ENCODE peak calls at places on chromosomes 11 and 22, in six cellular contexts. One of them, this sample, is unnamed.

GRCh38 chr22:28369849-28370248 is 309.8 kb downstream of the TTC28 start:
- DNase-seq in tibial nerve: no peak
- DNase-seq in pancreas: no peak
- DNase-seq in Peyer's patch: no peak
- DNase-seq in cardiac muscle cell: no peak
- DNase-seq in ovary: no peak
- DNase-seq in this sample: no peak

GRCh38 chr11:64453466-64453865 is 94.5 kb downstream of the RPS6KA4 start:
- DNase-seq in tibial nerve: no peak
- DNase-seq in pancreas: no peak
- DNase-seq in Peyer's patch: no peak
- DNase-seq in cardiac muscle cell: no peak
- DNase-seq in ovary: no peak
- DNase-seq in this sample: no peak

GRCh38 chr11:103863497-103863896 is 172.9 kb upstream of the DDI1 start:
- DNase-seq in tibial nerve: no peak
- DNase-seq in pancreas: no peak
- DNase-seq in Peyer's patch: no peak
- DNase-seq in cardiac muscle cell: no peak
- DNase-seq in ovary: no peak
- DNase-seq in this sample: no peak

GRCh38 chr11:32154275-32154674 is 63.4 kb downstream of the RCN1 start:
- DNase-seq in tibial nerve: no peak
- DNase-seq in pancreas: no peak
- DNase-seq in Peyer's patch: no peak
- DNase-seq in cardiac muscle cell: no peak
- DNase-seq in ovary: no peak
- DNase-seq in this sample: peak; percentile 54

GRCh38 chr11:2685051-2685450 is 14.7 kb downstream of the KCNQ1OT1 start:
- DNase-seq in tibial nerve: no peak
- DNase-seq in pancreas: no peak
- DNase-seq in Peyer's patch: no peak
- DNase-seq in cardiac muscle cell: no peak
- DNase-seq in ovary: peak; percentile 14
- DNase-seq in this sample: no peak

GRCh38 chr11:123187670-123188507 is 7.2 kb downstream of the CLMP start:
- DNase-seq in tibial nerve: no peak
- DNase-seq in pancreas: no peak
- DNase-seq in Peyer's patch: no peak
- DNase-seq in cardiac muscle cell: no peak
- DNase-seq in ovary: no peak
- DNase-seq in this sample: no peak

GRCh38 chr11:130477646-130478203 is 29.3 kb downstream of the ADAMTS15 start:
- DNase-seq in tibial nerve: peak; percentile 16
- DNase-seq in pancreas: no peak
- DNase-seq in Peyer's patch: no peak
- DNase-seq in cardiac muscle cell: no peak
- DNase-seq in ovary: no peak
- DNase-seq in this sample: no peak

GRCh38 chr11:95154514-95154913 is 64.9 kb downstream of the ENDOD1 start:
- DNase-seq in tibial nerve: peak; percentile 43
- DNase-seq in pancreas: no peak
- DNase-seq in Peyer's patch: peak; percentile 63
- DNase-seq in cardiac muscle cell: peak; percentile 70
- DNase-seq in ovary: no peak
- DNase-seq in this sample: peak; percentile 77

GRCh38 chr11:844693-845644 is 2.3 kb downstream of the TSPAN4 start:
- DNase-seq in tibial nerve: peak; percentile 97
- DNase-seq in pancreas: peak; percentile 91
- DNase-seq in Peyer's patch: peak; percentile 47
- DNase-seq in cardiac muscle cell: peak; percentile 55
- DNase-seq in ovary: peak; percentile 96
- DNase-seq in this sample: peak; percentile 67

GRCh38 chr11:75571625-75572024 is 9.6 kb downstream of the SERPINH1 start:
- DNase-seq in tibial nerve: no peak
- DNase-seq in pancreas: peak; percentile 2
- DNase-seq in Peyer's patch: no peak
- DNase-seq in cardiac muscle cell: no peak
- DNase-seq in ovary: no peak
- DNase-seq in this sample: no peak

GRCh38 chr11:103842191-103842590 is 194.2 kb upstream of the DDI1 start:
- DNase-seq in tibial nerve: no peak
- DNase-seq in pancreas: no peak
- DNase-seq in Peyer's patch: no peak
- DNase-seq in cardiac muscle cell: no peak
- DNase-seq in ovary: peak; percentile 53
- DNase-seq in this sample: no peak

GRCh38 chr11:134528453-134528852 is 116.4 kb upstream of the B3GAT1 start:
- DNase-seq in tibial nerve: no peak
- DNase-seq in pancreas: no peak
- DNase-seq in Peyer's patch: no peak
- DNase-seq in cardiac muscle cell: no peak
- DNase-seq in ovary: no peak
- DNase-seq in this sample: peak; percentile 2

GRCh38 chr11:122046846-122047245 is 69.2 kb downstream of the BLID start:
- DNase-seq in tibial nerve: no peak
- DNase-seq in pancreas: no peak
- DNase-seq in Peyer's patch: no peak
- DNase-seq in cardiac muscle cell: no peak
- DNase-seq in ovary: no peak
- DNase-seq in this sample: no peak

GRCh38 chr11:106723071-106723470 is 295.2 kb downstream of the GUCY1A2 start:
- DNase-seq in tibial nerve: no peak
- DNase-seq in pancreas: no peak
- DNase-seq in Peyer's patch: no peak
- DNase-seq in cardiac muscle cell: no peak
- DNase-seq in ovary: no peak
- DNase-seq in this sample: no peak

GRCh38 chr11:70191495-70192140 is 11.5 kb upstream of the FADD start:
- DNase-seq in tibial nerve: peak; percentile 44
- DNase-seq in pancreas: peak; percentile 78
- DNase-seq in Peyer's patch: peak; percentile 24
- DNase-seq in cardiac muscle cell: peak; percentile 91
- DNase-seq in ovary: peak; percentile 67
- DNase-seq in this sample: peak; percentile 86

GRCh38 chr11:117829369-117829725 is 4.8 kb upstream of the FXYD2 start:
- DNase-seq in tibial nerve: no peak
- DNase-seq in pancreas: no peak
- DNase-seq in Peyer's patch: peak; percentile 16
- DNase-seq in cardiac muscle cell: no peak
- DNase-seq in ovary: no peak
- DNase-seq in this sample: no peak

GRCh38 chr11:117828641-117829368 is 4.3 kb upstream of the FXYD2 start:
- DNase-seq in tibial nerve: no peak
- DNase-seq in pancreas: no peak
- DNase-seq in Peyer's patch: peak; percentile 41
- DNase-seq in cardiac muscle cell: no peak
- DNase-seq in ovary: no peak
- DNase-seq in this sample: peak; percentile 11

GRCh38 chr11:117826360-117826635 is 1.8 kb upstream of the FXYD2 start:
- DNase-seq in tibial nerve: no peak
- DNase-seq in pancreas: no peak
- DNase-seq in Peyer's patch: no peak
- DNase-seq in cardiac muscle cell: no peak
- DNase-seq in ovary: no peak
- DNase-seq in this sample: peak; percentile 2

GRCh38 chr11:117826832-117827231 is 2.3 kb upstream of the FXYD2 start:
- DNase-seq in tibial nerve: no peak
- DNase-seq in pancreas: no peak
- DNase-seq in Peyer's patch: no peak
- DNase-seq in cardiac muscle cell: no peak
- DNase-seq in ovary: no peak
- DNase-seq in this sample: no peak

GRCh38 chr11:117827521-117828511 is 3.3 kb upstream of the FXYD2 start:
- DNase-seq in tibial nerve: no peak
- DNase-seq in pancreas: no peak
- DNase-seq in Peyer's patch: peak; percentile 20
- DNase-seq in cardiac muscle cell: no peak
- DNase-seq in ovary: no peak
- DNase-seq in this sample: peak; percentile 4
- H3K27ac ChIP-seq in tibial nerve: no peak overlapping the region
- H3K27ac ChIP-seq in pancreas: peak overlapping the region; percentile 58
- H3K27ac ChIP-seq in Peyer's patch: peak overlapping the region; percentile 35
- H3K27ac ChIP-seq in cardiac muscle cell: no peak overlapping the region
- H3K27ac ChIP-seq in ovary: no peak overlapping the region
- H3K27ac ChIP-seq in this sample: no peak overlapping the region

DNA sequence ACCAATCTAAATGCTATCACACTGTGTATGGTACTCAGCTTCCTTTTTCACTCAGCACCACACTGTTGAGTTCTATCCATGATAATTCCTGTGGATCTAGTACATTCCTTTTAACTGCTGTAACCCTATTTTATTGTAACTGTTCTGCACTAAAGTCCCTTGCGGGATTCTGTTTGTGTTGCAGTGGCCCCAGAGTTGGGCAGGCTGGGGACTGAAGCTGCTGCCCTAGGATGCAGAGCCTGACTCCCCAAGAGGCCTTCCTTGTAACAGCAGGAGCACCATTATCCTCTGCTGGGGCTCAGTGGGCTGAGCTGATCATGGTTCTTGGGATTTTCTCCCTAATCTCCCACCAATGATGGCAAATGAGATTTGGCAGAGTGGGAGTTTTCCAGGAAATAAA is 77.7 kb downstream of the CABIN1 start:
- DNase-seq in tibial nerve: no peak
- DNase-seq in pancreas: no peak
- DNase-seq in Peyer's patch: no peak
- DNase-seq in cardiac muscle cell: no peak
- DNase-seq in ovary: no peak
- DNase-seq in this sample: peak; percentile 67
- H3K36me3 ChIP-seq in tibial nerve: no peaks in the 10 kb centered on the region
- H3K36me3 ChIP-seq in pancreas: peaks cover 27% of the 10 kb centered on the region
- H3K36me3 ChIP-seq in Peyer's patch: peaks cover 5% of the 10 kb centered on the region
- H3K36me3 ChIP-seq in cardiac muscle cell: peaks cover 60% of the 10 kb centered on the region
- H3K36me3 ChIP-seq in ovary: no peaks in the 10 kb centered on the region
- H3K36me3 ChIP-seq in this sample: peaks cover 75% of the 10 kb centered on the region

GRCh38 chr22:24137595-24137994 is 43.7 kb upstream of the SUSD2 start:
- DNase-seq in tibial nerve: no peak
- DNase-seq in pancreas: no peak
- DNase-seq in Peyer's patch: no peak
- DNase-seq in cardiac muscle cell: no peak
- DNase-seq in ovary: no peak
- DNase-seq in this sample: no peak

GRCh38 chr22:24129980-24130379 is 51.3 kb upstream of the SUSD2 start:
- DNase-seq in tibial nerve: no peak
- DNase-seq in pancreas: no peak
- DNase-seq in Peyer's patch: no peak
- DNase-seq in cardiac muscle cell: no peak
- DNase-seq in ovary: no peak
- DNase-seq in this sample: no peak

GRCh38 chr22:24128631-24129601 is 52.4 kb upstream of the SUSD2 start:
- DNase-seq in tibial nerve: no peak
- DNase-seq in pancreas: no peak
- DNase-seq in Peyer's patch: no peak
- DNase-seq in cardiac muscle cell: no peak
- DNase-seq in ovary: no peak
- DNase-seq in this sample: peak; percentile 93

GRCh38 chr22:24134090-24134846 is 47.0 kb upstream of the SUSD2 start:
- DNase-seq in tibial nerve: peak; percentile 38
- DNase-seq in pancreas: no peak
- DNase-seq in Peyer's patch: peak; percentile 70
- DNase-seq in cardiac muscle cell: peak; percentile 34
- DNase-seq in ovary: peak; percentile 76
- DNase-seq in this sample: no peak

DNA sequence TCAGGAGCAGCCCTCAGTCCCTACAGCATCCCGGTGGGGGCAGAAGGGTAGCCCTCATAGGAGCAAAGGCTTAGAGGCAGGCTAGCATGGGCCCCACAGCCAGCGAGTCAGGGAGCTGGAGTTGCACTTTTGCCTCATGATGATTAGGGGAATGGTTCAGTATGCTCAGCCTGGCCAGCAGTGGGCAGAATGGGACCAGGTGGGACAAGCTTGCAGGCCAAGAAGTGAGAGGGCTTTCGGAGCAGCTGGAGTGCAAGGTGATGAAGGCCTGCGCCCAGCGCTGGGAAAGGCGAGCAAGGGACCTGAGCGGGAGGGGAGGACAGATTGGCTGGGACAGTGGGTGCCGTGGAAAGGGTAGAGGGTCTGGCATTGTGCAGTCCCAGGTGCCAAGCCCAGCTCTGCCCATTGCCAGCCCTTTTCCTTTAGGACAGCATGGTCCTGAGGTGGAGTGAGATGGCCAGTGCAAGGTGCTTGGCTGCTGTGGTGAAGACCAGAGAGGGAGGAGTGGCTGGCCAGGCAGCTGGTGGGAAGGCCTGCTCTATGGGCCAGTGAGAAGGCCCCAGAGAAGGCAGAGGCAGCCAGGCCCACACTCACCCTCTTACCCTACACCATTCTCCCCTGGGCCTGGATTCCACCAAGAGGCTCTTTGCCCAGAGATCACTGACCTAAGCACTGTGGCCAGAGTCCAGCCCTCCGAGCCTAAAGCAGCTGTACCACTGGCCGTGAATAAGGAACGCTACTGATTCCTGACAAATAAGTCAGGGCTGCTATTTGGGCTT is 47.9 kb upstream of the SUSD2 start:
- DNase-seq in tibial nerve: no peak
- DNase-seq in pancreas: no peak
- DNase-seq in Peyer's patch: no peak
- DNase-seq in cardiac muscle cell: peak; percentile 50
- DNase-seq in ovary: no peak
- DNase-seq in this sample: peak; percentile 28
- TF ChIP-seq CTCF in tibial nerve: peak; percentile 21
- TF ChIP-seq CTCF in pancreas: no peak
- TF ChIP-seq CTCF in Peyer's patch: peak; percentile 40
- TF ChIP-seq CTCF in cardiac muscle cell: peak; percentile 23
- TF ChIP-seq CTCF in ovary: no peak
- TF ChIP-seq CTCF in this sample: peak; percentile 60

GRCh38 chr22:24990344-24990905 is 37.9 kb downstream of the KIAA1671 start:
- DNase-seq in tibial nerve: no peak
- DNase-seq in pancreas: no peak
- DNase-seq in Peyer's patch: no peak
- DNase-seq in cardiac muscle cell: no peak
- DNase-seq in ovary: peak; percentile 52
- DNase-seq in this sample: no peak

GRCh38 chr22:24989541-24989951 is 37.0 kb downstream of the KIAA1671 start:
- DNase-seq in tibial nerve: peak; percentile 44
- DNase-seq in pancreas: no peak
- DNase-seq in Peyer's patch: no peak
- DNase-seq in cardiac muscle cell: no peak
- DNase-seq in ovary: peak; percentile 57
- DNase-seq in this sample: no peak

GRCh38 chr22:24994070-24994763 is 41.7 kb downstream of the KIAA1671 start:
- DNase-seq in tibial nerve: no peak
- DNase-seq in pancreas: no peak
- DNase-seq in Peyer's patch: no peak
- DNase-seq in cardiac muscle cell: peak; percentile 41
- DNase-seq in ovary: no peak
- DNase-seq in this sample: peak; percentile 75

GRCh38 chr22:24995649-24996180 is 43.2 kb downstream of the KIAA1671 start:
- DNase-seq in tibial nerve: no peak
- DNase-seq in pancreas: no peak
- DNase-seq in Peyer's patch: no peak
- DNase-seq in cardiac muscle cell: no peak
- DNase-seq in ovary: no peak
- DNase-seq in this sample: no peak

DNA sequence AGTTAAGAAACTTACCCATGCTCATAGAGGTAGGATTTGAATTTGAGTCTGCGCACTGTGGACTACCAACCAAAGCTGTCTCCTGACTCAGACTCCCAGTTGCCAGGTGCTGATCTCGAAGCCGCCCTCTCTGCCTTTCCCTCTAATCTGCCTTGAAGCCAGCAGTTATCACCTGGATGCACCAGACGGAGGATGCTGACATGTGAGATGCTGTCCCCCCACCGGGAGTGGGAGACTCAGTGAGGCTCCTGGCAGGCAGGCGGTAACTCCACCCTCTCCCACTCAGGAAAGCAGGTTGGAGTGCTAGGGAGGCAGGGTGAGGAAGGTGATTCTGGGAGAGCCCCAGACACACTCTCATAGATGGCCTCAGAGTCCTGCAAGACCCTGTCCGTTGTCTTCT is 40.4 kb downstream of the KIAA1671 start:
- DNase-seq in tibial nerve: no peak
- DNase-seq in pancreas: no peak
- DNase-seq in Peyer's patch: no peak
- DNase-seq in cardiac muscle cell: no peak
- DNase-seq in ovary: no peak
- DNase-seq in this sample: no peak
- H3K27ac ChIP-seq in tibial nerve: no peak overlapping the region
- H3K27ac ChIP-seq in pancreas: no peak overlapping the region
- H3K27ac ChIP-seq in Peyer's patch: peak overlapping the region; percentile 85
- H3K27ac ChIP-seq in cardiac muscle cell: no peak overlapping the region
- H3K27ac ChIP-seq in ovary: no peak overlapping the region
- H3K27ac ChIP-seq in this sample: no peak overlapping the region

This sample was measured in WERI-Rb-1.